ENCODE peak calls at places on chromosomes 3 and 15, in seven cellular contexts. One of them, this sample, is unnamed.
A peak's percentile ranks its signal among the peaks of the same experiment; 100 is the strongest.

GRCh38 chr3:107690522-107691138 is 167.9 kb downstream of the BBX start:
- DNase-seq in H1: no peak
- DNase-seq in T47D: peak; percentile 59
- DNase-seq in K562: peak; percentile 10
- DNase-seq in HepG2: peak; percentile 45
- DNase-seq in HCT116: peak; percentile 28
- DNase-seq in GM12878: no peak
- DNase-seq in this sample: peak; percentile 35

GRCh38 chr3:161349529-161350278 is 21.6 kb downstream of the SPTSSB start:
- DNase-seq in H1: no peak
- DNase-seq in T47D: no peak
- DNase-seq in K562: no peak
- DNase-seq in HepG2: peak; percentile 18
- DNase-seq in HCT116: peak; percentile 90
- DNase-seq in GM12878: no peak
- DNase-seq in this sample: no peak

GRCh38 chr15:99343836-99344551 is 92.7 kb downstream of the LRRC28 start:
- DNase-seq in H1: peak; percentile 21
- DNase-seq in T47D: no peak
- DNase-seq in K562: no peak
- DNase-seq in HepG2: no peak
- DNase-seq in HCT116: no peak
- DNase-seq in GM12878: no peak
- DNase-seq in this sample: peak; percentile 30

GRCh38 chr15:69893086-69893485 is 204.6 kb downstream of the TLE3 start:
- DNase-seq in H1: no peak
- DNase-seq in T47D: no peak
- DNase-seq in K562: no peak
- DNase-seq in HepG2: no peak
- DNase-seq in HCT116: no peak
- DNase-seq in GM12878: no peak
- DNase-seq in this sample: no peak

GRCh38 chr3:27610800-27611199 is 111.3 kb downstream of the EOMES start:
- DNase-seq in H1: no peak
- DNase-seq in T47D: no peak
- DNase-seq in K562: no peak
- DNase-seq in HepG2: no peak
- DNase-seq in HCT116: no peak
- DNase-seq in GM12878: no peak
- DNase-seq in this sample: no peak

GRCh38 chr3:106337116-106337515 is 468.3 kb upstream of the CBLB start:
- DNase-seq in H1: no peak
- DNase-seq in T47D: no peak
- DNase-seq in K562: no peak
- DNase-seq in HepG2: no peak
- DNase-seq in HCT116: peak; percentile 44
- DNase-seq in GM12878: no peak
- DNase-seq in this sample: no peak

GRCh38 chr3:139113766-139114165 is 69.1 kb upstream of the PRR23C start:
- DNase-seq in H1: no peak
- DNase-seq in T47D: no peak
- DNase-seq in K562: no peak
- DNase-seq in HepG2: no peak
- DNase-seq in HCT116: no peak
- DNase-seq in GM12878: no peak
- DNase-seq in this sample: no peak

GRCh38 chr15:42118650-42119531 is 24.5 kb upstream of the PLA2G4D start:
- DNase-seq in H1: no peak
- DNase-seq in T47D: peak; percentile 78
- DNase-seq in K562: no peak
- DNase-seq in HepG2: no peak
- DNase-seq in HCT116: no peak
- DNase-seq in GM12878: no peak
- DNase-seq in this sample: no peak

GRCh38 chr15:80177151-80177550 is 24.4 kb downstream of the FAH start:
- DNase-seq in H1: no peak
- DNase-seq in T47D: no peak
- DNase-seq in K562: no peak
- DNase-seq in HepG2: no peak
- DNase-seq in HCT116: no peak
- DNase-seq in GM12878: no peak
- DNase-seq in this sample: no peak

GRCh38 chr15:89104172-89104564 is 15.9 kb downstream of the ABHD2 start:
- DNase-seq in H1: no peak
- DNase-seq in T47D: no peak
- DNase-seq in K562: no peak
- DNase-seq in HepG2: no peak
- DNase-seq in HCT116: no peak
- DNase-seq in GM12878: no peak
- DNase-seq in this sample: no peak

GRCh38 chr3:109136533-109136932 is at the start of gene C3orf85:
- DNase-seq in H1: no peak
- DNase-seq in T47D: no peak
- DNase-seq in K562: no peak
- DNase-seq in HepG2: no peak
- DNase-seq in HCT116: no peak
- DNase-seq in GM12878: no peak
- DNase-seq in this sample: no peak

GRCh38 chr3:169497567-169498257 is 165.8 kb downstream of the MECOM start:
- DNase-seq in H1: no peak
- DNase-seq in T47D: peak; percentile 96
- DNase-seq in K562: no peak
- DNase-seq in HepG2: no peak
- DNase-seq in HCT116: no peak
- DNase-seq in GM12878: no peak
- DNase-seq in this sample: no peak

GRCh38 chr3:107986505-107986904 is 104.3 kb downstream of the CD47 start:
- DNase-seq in H1: no peak
- DNase-seq in T47D: peak; percentile 39
- DNase-seq in K562: no peak
- DNase-seq in HepG2: no peak
- DNase-seq in HCT116: no peak
- DNase-seq in GM12878: no peak
- DNase-seq in this sample: no peak

GRCh38 chr3:53748512-53749271 is 97.5 kb downstream of the CHDH start:
- DNase-seq in H1: peak; percentile 21
- DNase-seq in T47D: no peak
- DNase-seq in K562: no peak
- DNase-seq in HepG2: no peak
- DNase-seq in HCT116: no peak
- DNase-seq in GM12878: peak; percentile 79
- DNase-seq in this sample: no peak

GRCh38 chr3:195154793-195155535 is 116.0 kb downstream of the XXYLT1 start:
- DNase-seq in H1: no peak
- DNase-seq in T47D: peak; percentile 33
- DNase-seq in K562: peak; percentile 57
- DNase-seq in HepG2: peak; percentile 91
- DNase-seq in HCT116: no peak
- DNase-seq in GM12878: no peak
- DNase-seq in this sample: peak; percentile 86

GRCh38 chr3:4548769-4549168 is 55.6 kb downstream of the ITPR1 start:
- DNase-seq in H1: no peak
- DNase-seq in T47D: no peak
- DNase-seq in K562: no peak
- DNase-seq in HepG2: no peak
- DNase-seq in HCT116: no peak
- DNase-seq in GM12878: no peak
- DNase-seq in this sample: no peak

GRCh38 chr15:41416742-41417417 is at the start of gene RTF1:
- DNase-seq in H1: peak; percentile 72
- DNase-seq in T47D: peak; percentile 93
- DNase-seq in K562: peak; percentile 97
- DNase-seq in HepG2: peak; percentile 78
- DNase-seq in HCT116: peak; percentile 71
- DNase-seq in GM12878: peak; percentile 52
- DNase-seq in this sample: peak; percentile 99

GRCh38 chr3:59498995-59499394 is 449.2 kb upstream of the CFAP20DC start:
- DNase-seq in H1: no peak
- DNase-seq in T47D: no peak
- DNase-seq in K562: no peak
- DNase-seq in HepG2: no peak
- DNase-seq in HCT116: no peak
- DNase-seq in GM12878: no peak
- DNase-seq in this sample: no peak

GRCh38 chr15:76991741-76992645 is 2.9 kb upstream of the PSTPIP1 start:
- DNase-seq in H1: no peak
- DNase-seq in T47D: no peak
- DNase-seq in K562: no peak
- DNase-seq in HepG2: no peak
- DNase-seq in HCT116: no peak
- DNase-seq in GM12878: no peak
- DNase-seq in this sample: peak; percentile 3

GRCh38 chr3:188510366-188510765 is 356.4 kb downstream of the LPP start:
- DNase-seq in H1: no peak
- DNase-seq in T47D: no peak
- DNase-seq in K562: no peak
- DNase-seq in HepG2: no peak
- DNase-seq in HCT116: no peak
- DNase-seq in GM12878: no peak
- DNase-seq in this sample: no peak

GRCh38 chr15:93028632-93029612 is 60.1 kb downstream of the RGMA start:
- DNase-seq in H1: no peak
- DNase-seq in T47D: peak; percentile 40
- DNase-seq in K562: no peak
- DNase-seq in HepG2: no peak
- DNase-seq in HCT116: no peak
- DNase-seq in GM12878: no peak
- DNase-seq in this sample: no peak

GRCh38 chr15:93031103-93031464 is 57.9 kb downstream of the RGMA start:
- DNase-seq in H1: no peak
- DNase-seq in T47D: no peak
- DNase-seq in K562: no peak
- DNase-seq in HepG2: no peak
- DNase-seq in HCT116: no peak
- DNase-seq in GM12878: no peak
- DNase-seq in this sample: no peak

GRCh38 chr15:93028111-93028631 is 60.8 kb downstream of the RGMA start:
- DNase-seq in H1: no peak
- DNase-seq in T47D: no peak
- DNase-seq in K562: no peak
- DNase-seq in HepG2: no peak
- DNase-seq in HCT116: no peak
- DNase-seq in GM12878: no peak
- DNase-seq in this sample: no peak

GRCh38 chr15:93029613-93030429 is 59.2 kb downstream of the RGMA start:
- DNase-seq in H1: no peak
- DNase-seq in T47D: peak; percentile 65
- DNase-seq in K562: no peak
- DNase-seq in HepG2: no peak
- DNase-seq in HCT116: no peak
- DNase-seq in GM12878: no peak
- DNase-seq in this sample: no peak

GRCh38 chr15:93030430-93031102 is 58.4 kb downstream of the RGMA start:
- DNase-seq in H1: peak; percentile 56
- DNase-seq in T47D: peak; percentile 77
- DNase-seq in K562: peak; percentile 83
- DNase-seq in HepG2: peak; percentile 50
- DNase-seq in HCT116: peak; percentile 48
- DNase-seq in GM12878: peak; percentile 7
- DNase-seq in this sample: peak; percentile 91
- TF ChIP-seq JUND in H1: no peak
- TF ChIP-seq JUND in T47D: no peak
- TF ChIP-seq JUND in K562: no peak
- TF ChIP-seq JUND in HepG2: no peak
- TF ChIP-seq JUND in HCT116: no peak
- TF ChIP-seq JUND in GM12878: no peak
- TF ChIP-seq JUND in this sample: no peak

DNA sequence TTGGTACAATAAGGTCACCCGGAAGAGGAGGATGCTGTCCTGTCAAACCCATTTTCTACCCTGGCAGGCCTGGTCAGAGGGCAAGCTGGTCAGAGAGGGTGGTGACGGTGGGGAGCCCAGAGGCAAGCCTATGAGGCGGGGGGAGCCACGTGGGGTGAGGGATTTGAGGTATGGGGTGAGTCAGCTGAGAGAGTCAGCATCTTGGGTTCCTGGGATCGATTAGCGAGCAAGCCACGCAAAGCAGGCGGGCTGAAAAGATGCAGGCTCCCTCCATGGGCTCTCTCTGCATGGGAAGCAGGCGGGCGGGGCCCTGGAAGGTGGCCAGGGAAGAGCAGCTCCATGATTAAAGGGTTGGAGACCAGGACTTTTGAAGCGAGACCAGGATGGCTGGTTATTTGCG is 48.1 kb downstream of the MAGEF1 start:
- DNase-seq in H1: no peak
- DNase-seq in T47D: no peak
- DNase-seq in K562: no peak
- DNase-seq in HepG2: no peak
- DNase-seq in HCT116: no peak
- DNase-seq in GM12878: no peak
- DNase-seq in this sample: no peak
- TF ChIP-seq JUND in H1: no peak
- TF ChIP-seq JUND in T47D: no peak
- TF ChIP-seq JUND in K562: no peak
- TF ChIP-seq JUND in HepG2: no peak
- TF ChIP-seq JUND in HCT116: no peak
- TF ChIP-seq JUND in GM12878: no peak
- TF ChIP-seq JUND in this sample: no peak

GRCh38 chr3:34346656-34347055 is 548.2 kb downstream of the PDCD6IP start:
- DNase-seq in H1: no peak
- DNase-seq in T47D: no peak
- DNase-seq in K562: no peak
- DNase-seq in HepG2: no peak
- DNase-seq in HCT116: no peak
- DNase-seq in GM12878: no peak
- DNase-seq in this sample: no peak
- TF ChIP-seq JUND in H1: no peak
- TF ChIP-seq JUND in T47D: no peak
- TF ChIP-seq JUND in K562: no peak
- TF ChIP-seq JUND in HepG2: no peak
- TF ChIP-seq JUND in HCT116: no peak
- TF ChIP-seq JUND in GM12878: no peak
- TF ChIP-seq JUND in this sample: no peak

DNA sequence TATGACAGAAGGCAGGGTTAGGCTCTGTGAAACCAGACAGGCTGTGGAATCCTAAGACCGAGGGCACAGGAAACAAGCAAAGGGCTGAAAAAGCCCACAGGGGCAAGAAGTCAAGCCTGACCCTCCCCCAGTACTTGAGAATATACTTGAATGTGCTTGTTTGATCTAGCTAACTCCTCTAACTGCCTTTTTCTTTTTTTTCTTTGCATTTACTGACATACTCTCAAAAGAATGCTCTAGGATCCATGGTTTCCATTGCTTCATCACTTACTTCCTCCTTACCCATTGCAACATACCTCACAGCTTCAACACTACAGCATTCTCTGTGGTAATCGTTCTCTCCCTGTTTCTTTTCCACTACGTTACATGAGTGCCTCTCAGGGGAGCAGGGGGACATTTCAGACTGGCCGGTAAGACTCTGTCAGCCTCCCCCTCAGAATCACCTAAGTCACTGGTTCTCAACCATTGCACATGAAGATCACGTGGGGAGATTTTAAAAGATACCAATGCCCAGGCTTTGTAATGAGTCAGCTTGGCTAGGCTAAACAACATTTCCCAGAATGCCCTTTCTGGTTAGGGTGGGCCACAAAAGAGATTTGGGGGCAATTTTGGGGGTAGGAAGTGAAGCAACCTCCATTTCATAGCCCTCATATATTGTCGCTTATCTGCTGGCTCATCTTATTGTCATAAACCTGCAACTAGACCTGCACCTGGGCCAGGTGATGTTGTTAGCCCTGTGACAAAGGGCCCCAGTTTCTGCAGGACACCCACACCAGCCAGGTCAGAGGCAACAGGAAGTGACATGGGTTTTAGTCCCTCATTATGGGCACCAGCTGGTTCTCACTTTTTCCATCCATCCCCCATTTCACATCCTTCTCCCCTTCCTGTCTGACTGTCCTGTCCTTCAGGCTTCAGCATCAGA is 24.6 kb upstream of the RSL24D1 start:
- DNase-seq in H1: no peak
- DNase-seq in T47D: peak; percentile 62
- DNase-seq in K562: no peak
- DNase-seq in HepG2: peak; percentile 86
- DNase-seq in HCT116: no peak
- DNase-seq in GM12878: peak; percentile 52
- DNase-seq in this sample: no peak
- TF ChIP-seq JUND in H1: no peak
- TF ChIP-seq JUND in T47D: no peak
- TF ChIP-seq JUND in K562: peak; percentile 32
- TF ChIP-seq JUND in HepG2: peak; percentile 55
- TF ChIP-seq JUND in HCT116: no peak
- TF ChIP-seq JUND in GM12878: no peak
- TF ChIP-seq JUND in this sample: no peak